ENCODE peak calls at places on chromosome 11, in nine cellular contexts. O is stimulated activated naive B cell treated with anti-CD40 and anti-IgM and Interleukin-4, amounts not matched to agents 10 μg/mL and 1 μg/mL and 100 μg/mL, for 72 hours; V is naive thymus-derived CD8-positive, alpha-beta T cell; A is AG09319; X is NCI-H2081; U is activated T-cell treated with anti-CD3 and anti-CD28 coated beads for 1 hour; C is SJCRH30; N is HL-60; B is iPS-NIHi11. D is an unnamed sample.
A peak's percentile ranks its signal among the peaks of the same experiment; 100 is the strongest.

GRCh38 chr11:46134540-46134939 is 13.3 kb upstream of the PHF21A start:
- DNase-seq in O (no peak), V (no peak), A (no peak), X (no peak), U (no peak), C (no peak), N (no peak), B (peak; percentile 49), D (no peak)

GRCh38 chr11:214083-214482 is 6.6 kb downstream of the RIC8A start:
- DNase-seq in O (no peak), V (no peak), A (no peak), X (no peak), U (no peak), C (no peak), N (no peak), B (no peak), D (no peak)

GRCh38 chr11:45669146-45669545 is 3.7 kb upstream of the CHST1 start:
- DNase-seq in O (no peak), V (no peak), A (no peak), X (no peak), U (no peak), C (no peak), N (no peak), B (no peak), D (no peak)

GRCh38 chr11:94325681-94326080 is 21.3 kb downstream of the IZUMO1R start:
- DNase-seq in O (no peak), V (no peak), A (no peak), X (no peak), U (peak; percentile 20), C (peak; percentile 27), N (no peak), B (peak; percentile 83), D (no peak)

GRCh38 chr11:131658952-131659351 is 288.5 kb downstream of the NTM start:
- DNase-seq in O (peak; percentile 18), V (no peak), A (no peak), X (no peak), U (no peak), C (no peak), N (no peak), B (no peak), D (no peak)

GRCh38 chr11:72569966-72570892 is 104.0 kb downstream of the PDE2A start:
- DNase-seq in O (no peak), V (no peak), A (no peak), X (no peak), U (no peak), C (no peak), N (no peak), B (no peak), D (no peak)

GRCh38 chr11:117663389-117663788 is 133.6 kb downstream of the DSCAML1 start:
- DNase-seq in O (no peak), V (no peak), A (no peak), X (no peak), U (no peak), C (no peak), N (no peak), B (no peak), D (no peak)

GRCh38 chr11:131674051-131674755 is 303.8 kb downstream of the NTM start:
- DNase-seq in O (peak; percentile 27), V (no peak), A (peak; percentile 42), X (peak; percentile 54), U (no peak), C (peak; percentile 66), N (peak; percentile 25), B (peak; percentile 81), D (peak; percentile 36)

GRCh38 chr11:12784445-12784844 is 110.2 kb downstream of the TEAD1 start:
- DNase-seq in O (no peak), V (no peak), A (no peak), X (no peak), U (no peak), C (no peak), N (no peak), B (no peak), D (no peak)

GRCh38 chr11:63537293-63538101 is 889 bp downstream of the PLAAT4 start:
- DNase-seq in O (no peak), V (no peak), A (peak; percentile 49), X (peak; percentile 78), U (no peak), C (no peak), N (no peak), B (no peak), D (peak; percentile 54)

GRCh38 chr11:834371-835316 is 1.9 kb downstream of the CD151 start:
- DNase-seq in O (no peak), V (no peak), A (peak; percentile 34), X (no peak), U (no peak), C (no peak), N (no peak), B (no peak), D (peak; percentile 45)

GRCh38 chr11:111960916-111961315 is 23.8 kb downstream of the DIXDC1 start:
- DNase-seq in O (no peak), V (no peak), A (no peak), X (no peak), U (no peak), C (no peak), N (no peak), B (peak; percentile 63), D (no peak)

GRCh38 chr11:65425105-65425970 is 2.7 kb downstream of the NEAT1 start:
- DNase-seq in O (peak; percentile 80), V (peak; percentile 95), A (no peak), X (no peak), U (peak; percentile 63), C (no peak), N (no peak), B (no peak), D (no peak)

GRCh38 chr11:67230406-67230805 is 35.9 kb upstream of the GRK2 start:
- DNase-seq in O (no peak), V (no peak), A (no peak), X (no peak), U (no peak), C (no peak), N (no peak), B (no peak), D (no peak)

GRCh38 chr11:132093861-132094260 is 723.4 kb downstream of the NTM start:
- DNase-seq in O (no peak), V (no peak), A (no peak), X (no peak), U (no peak), C (no peak), N (no peak), B (no peak), D (no peak)

D was measured in fibroblast of the conjunctiva.